ENCODE peak calls at places on chromosomes 11 and 22, in six cellular contexts. N is psoas muscle, R is kidney epithelial cell, Z is BJ, P is PC-9, O is heart left ventricle. E is an unnamed sample.

GRCh38 chr22:36334838-36335603 is 52.7 kb downstream of the MYH9 start:
- DNase-seq in N (no peak), R (no peak), P (peak; percentile 71), O (peak; percentile 46), Z (no peak), E (no peak)

GRCh38 chr11:74953448-74953847 is 4.4 kb downstream of the SPCS2 start:
- DNase-seq in Z (no peak), R (no peak), N (no peak), P (no peak), O (no peak), E (no peak)

GRCh38 chr11:35526370-35526792 is 965 bp upstream of the PAMR1 start:
- DNase-seq in N (no peak), O (no peak), R (no peak), P (no peak), Z (no peak), E (no peak)

GRCh38 chr11:64882243-64882642 is 3.8 kb upstream of the EHD1 start:
- DNase-seq in N (no peak), Z (no peak), R (no peak), O (no peak), P (no peak), E (no peak)

GRCh38 chr11:44268073-44268806 is 41.7 kb downstream of the ALX4 start:
- DNase-seq in P (no peak), O (no peak), N (no peak), R (no peak), Z (no peak), E (no peak)

GRCh38 chr11:111269146-111269868 is 23.8 kb downstream of the POU2AF2 start:
- DNase-seq in N (no peak), Z (peak; percentile 21), R (no peak), P (no peak), O (no peak), E (no peak)

GRCh38 chr11:118656563-118657165 is 22.8 kb downstream of the TREH start:
- DNase-seq in R (no peak), Z (no peak), P (no peak), N (no peak), O (no peak), E (no peak)

GRCh38 chr22:24200616-24201212 is 19.4 kb downstream of the SUSD2 start:
- DNase-seq in N (no peak), Z (no peak), O (no peak), P (peak; percentile 95), R (peak; percentile 43), E (peak; percentile 65)

GRCh38 chr11:114233755-114234154 is 62.4 kb upstream of the NNMT start:
- DNase-seq in O (no peak), N (no peak), Z (no peak), R (no peak), P (no peak), E (no peak)

GRCh38 chr22:44085743-44086741 is 61.9 kb downstream of the PARVB start:
- DNase-seq in R (peak; percentile 56), Z (no peak), P (peak; percentile 55), N (peak; percentile 75), O (peak; percentile 81), E (peak; percentile 40)

GRCh38 chr11:87851234-87851633 is 324.0 kb downstream of the RAB38 start:
- DNase-seq in O (no peak), R (no peak), N (no peak), P (no peak), Z (peak; percentile 92), E (peak; percentile 82)

GRCh38 chr11:2663915-2664314 is 35.9 kb downstream of the KCNQ1OT1 start:
- DNase-seq in O (peak; percentile 10), N (no peak), P (no peak), Z (no peak), R (no peak), E (no peak)

GRCh38 chr11:120073196-120073595 is 64.7 kb downstream of the TRIM29 start:
- DNase-seq in Z (no peak), P (no peak), N (peak; percentile 37), O (no peak), R (no peak), E (no peak)

GRCh38 chr11:123653405-123653996 is 923 bp downstream of the SCN3B start:
- DNase-seq in R (no peak), N (no peak), O (no peak), Z (no peak), P (no peak), E (no peak)

GRCh38 chr22:42910221-42910942 is 53.3 kb upstream of the ARFGAP3 start:
- DNase-seq in N (no peak), R (no peak), P (no peak), O (no peak), Z (no peak), E (no peak)

GRCh38 chr11:76598426-76598839 is 72.1 kb downstream of the LRRC32 start:
- DNase-seq in R (no peak), N (no peak), P (no peak), O (no peak), Z (no peak), E (no peak)

GRCh38 chr22:36160499-36160942 is at the start of gene APOL3:
- DNase-seq in Z (no peak), N (peak; percentile 70), R (no peak), O (peak; percentile 88), P (no peak), E (no peak)

GRCh38 chr11:63985812-63986155 is 454 bp upstream of the OTUB1 start:
- DNase-seq in Z (no peak), O (no peak), R (no peak), N (no peak), P (no peak), E (no peak)

GRCh38 chr11:87326594-87326993 is 288.9 kb downstream of the TMEM135 start:
- DNase-seq in Z (no peak), P (no peak), O (no peak), R (no peak), N (no peak), E (no peak)

GRCh38 chr11:60457576-60457975 is 1.9 kb downstream of the MS4A1 start:
- DNase-seq in O (no peak), N (no peak), R (no peak), P (no peak), Z (no peak), E (no peak)

GRCh38 chr11:47470671-47471070 is 21.7 kb upstream of the RAPSN start:
- DNase-seq in O (no peak), P (no peak), Z (no peak), R (no peak), N (no peak), E (no peak)

GRCh38 chr11:27694992-27695391 is 5.3 kb downstream of the BDNF start:
- DNase-seq in O (no peak), N (no peak), R (no peak), Z (no peak), P (no peak), E (no peak)

GRCh38 chr11:27697679-27698275 is 2.5 kb downstream of the BDNF start:
- DNase-seq in O (no peak), Z (no peak), R (no peak), N (no peak), P (no peak), E (no peak)

GRCh38 chr11:27693398-27693797 is 6.9 kb downstream of the BDNF start:
- DNase-seq in O (no peak), P (no peak), Z (no peak), N (no peak), R (no peak), E (no peak)

GRCh38 chr11:27696961-27697360 is 3.3 kb downstream of the BDNF start:
- DNase-seq in Z (no peak), R (no peak), O (no peak), P (no peak), N (no peak), E (no peak)

GRCh38 chr11:27696112-27696511 is 4.1 kb downstream of the BDNF start:
- DNase-seq in O (no peak), R (no peak), P (no peak), N (no peak), Z (no peak), E (no peak)
- H3K4me3 ChIP-seq in O (no peak overlapping the region), R (no peak overlapping the region), P (no peak overlapping the region), N (no peak overlapping the region), Z (peak overlapping the region; percentile 96), E (no peak overlapping the region)

GRCh38 chr22:50473088-50473487 is 1.7 kb downstream of the SBF1 start:
- DNase-seq in P (peak; percentile 43), O (no peak), N (no peak), Z (no peak), R (no peak), E (no peak)
- TF ChIP-seq CTCF in P (peak; percentile 66), O (no peak), N (peak; percentile 11), Z (peak; percentile 40), R (peak; percentile 47), E (peak; percentile 52)

GRCh38 chr11:128492461-128492860 is 94.9 kb downstream of the ETS1 start:
- DNase-seq in P (no peak), R (no peak), N (no peak), O (no peak), Z (no peak), E (no peak)

GRCh38 chr11:128493570-128493965 is 93.8 kb downstream of the ETS1 start:
- DNase-seq in R (no peak), P (no peak), N (no peak), Z (no peak), O (no peak), E (no peak)

GRCh38 chr11:128491195-128491936 is 96.0 kb downstream of the ETS1 start:
- DNase-seq in N (no peak), P (no peak), O (no peak), R (no peak), Z (no peak), E (no peak)

GRCh38 chr11:128494418-128495332 is 92.7 kb downstream of the ETS1 start:
- DNase-seq in P (no peak), N (no peak), R (no peak), Z (no peak), O (no peak), E (no peak)

GRCh38 chr11:128492903-128493569 is 94.3 kb downstream of the ETS1 start:
- DNase-seq in Z (no peak), R (no peak), N (no peak), P (no peak), O (no peak), E (no peak)
- H3K4me3 ChIP-seq in Z (no peak overlapping the region), R (no peak overlapping the region), N (no peak overlapping the region), P (no peak overlapping the region), O (no peak overlapping the region), E (no peak overlapping the region)

GRCh38 chr11:7572001-7572712 is 58.4 kb downstream of the PPFIBP2 start:
- DNase-seq in R (no peak), P (peak; percentile 90), O (no peak), Z (no peak), N (no peak), E (no peak)
- TF ChIP-seq CTCF in R (no peak), P (peak; percentile 0), O (no peak), Z (no peak), N (no peak), E (no peak)

E was measured in retinal pigment epithelial cell.